ENCODE peak calls at places on chromosomes 13 and 19, in nine cellular contexts. One of them, this sample, is unnamed. For H3K27me3, the result is how much of the 10 kb centered on the place peaks cover.

GRCh38 chr19:39405930-39406655 is 554 bp upstream of the ZFP36 start:
- DNase-seq in uterus: no peak
- DNase-seq in heart right ventricle: no peak
- DNase-seq in suprapubic skin: no peak
- DNase-seq in HL-60: peak
- DNase-seq in dorsolateral prefrontal cortex: no peak
- DNase-seq in fibroblast of lung: no peak
- DNase-seq in ovary: no peak
- DNase-seq in A673: peak
- DNase-seq in this sample: no peak

GRCh38 chr13:113448545-113448884 is 4.8 kb downstream of the ADPRHL1 start:
- DNase-seq in uterus: no peak
- DNase-seq in heart right ventricle: peak
- DNase-seq in suprapubic skin: no peak
- DNase-seq in HL-60: no peak
- DNase-seq in dorsolateral prefrontal cortex: no peak
- DNase-seq in fibroblast of lung: no peak
- DNase-seq in ovary: no peak
- DNase-seq in A673: no peak
- DNase-seq in this sample: no peak

GRCh38 chr19:28297036-28297435 is 915.9 kb downstream of the UQCRFS1 start:
- DNase-seq in uterus: no peak
- DNase-seq in heart right ventricle: no peak
- DNase-seq in suprapubic skin: no peak
- DNase-seq in HL-60: no peak
- DNase-seq in dorsolateral prefrontal cortex: no peak
- DNase-seq in fibroblast of lung: peak
- DNase-seq in ovary: no peak
- DNase-seq in A673: no peak
- DNase-seq in this sample: no peak

GRCh38 chr19:19490247-19490968 is 24.9 kb downstream of the TSSK6 start:
- DNase-seq in uterus: peak
- DNase-seq in heart right ventricle: peak
- DNase-seq in suprapubic skin: no peak
- DNase-seq in HL-60: peak
- DNase-seq in dorsolateral prefrontal cortex: peak
- DNase-seq in fibroblast of lung: peak
- DNase-seq in ovary: peak
- DNase-seq in A673: peak
- DNase-seq in this sample: no peak

GRCh38 chr19:4506449-4507149 is 11.7 kb downstream of the PLIN4 start:
- DNase-seq in uterus: no peak
- DNase-seq in heart right ventricle: no peak
- DNase-seq in suprapubic skin: no peak
- DNase-seq in HL-60: peak
- DNase-seq in dorsolateral prefrontal cortex: no peak
- DNase-seq in fibroblast of lung: peak
- DNase-seq in ovary: no peak
- DNase-seq in A673: no peak
- DNase-seq in this sample: no peak

GRCh38 chr19:34319785-34320184 is 45.2 kb upstream of the GPI start:
- DNase-seq in uterus: peak
- DNase-seq in heart right ventricle: no peak
- DNase-seq in suprapubic skin: no peak
- DNase-seq in HL-60: no peak
- DNase-seq in dorsolateral prefrontal cortex: no peak
- DNase-seq in fibroblast of lung: peak
- DNase-seq in ovary: no peak
- DNase-seq in A673: no peak
- DNase-seq in this sample: no peak

GRCh38 chr19:10421240-10421948 is 1.1 kb downstream of the PDE4A start:
- DNase-seq in uterus: no peak
- DNase-seq in heart right ventricle: no peak
- DNase-seq in suprapubic skin: no peak
- DNase-seq in HL-60: no peak
- DNase-seq in dorsolateral prefrontal cortex: no peak
- DNase-seq in fibroblast of lung: no peak
- DNase-seq in ovary: no peak
- DNase-seq in A673: peak
- DNase-seq in this sample: no peak

GRCh38 chr19:34904846-34905527 is 21.7 kb upstream of the ZNF30 start:
- DNase-seq in uterus: no peak
- DNase-seq in heart right ventricle: no peak
- DNase-seq in suprapubic skin: no peak
- DNase-seq in HL-60: no peak
- DNase-seq in dorsolateral prefrontal cortex: no peak
- DNase-seq in fibroblast of lung: no peak
- DNase-seq in ovary: no peak
- DNase-seq in A673: no peak
- DNase-seq in this sample: no peak

GRCh38 chr13:64675256-64675892 is 2554.8 kb downstream of the PCDH9 start:
- DNase-seq in uterus: no peak
- DNase-seq in heart right ventricle: no peak
- DNase-seq in suprapubic skin: no peak
- DNase-seq in HL-60: no peak
- DNase-seq in dorsolateral prefrontal cortex: no peak
- DNase-seq in fibroblast of lung: peak
- DNase-seq in ovary: no peak
- DNase-seq in A673: no peak
- DNase-seq in this sample: no peak

GRCh38 chr19:1751367-1752008 is 1.8 kb upstream of the ONECUT3 start:
- DNase-seq in uterus: no peak
- DNase-seq in heart right ventricle: no peak
- DNase-seq in suprapubic skin: no peak
- DNase-seq in HL-60: no peak
- DNase-seq in dorsolateral prefrontal cortex: no peak
- DNase-seq in fibroblast of lung: no peak
- DNase-seq in ovary: no peak
- DNase-seq in A673: no peak
- DNase-seq in this sample: no peak

GRCh38 chr19:43814663-43815352 is 12.3 kb upstream of the ZNF283 start:
- DNase-seq in uterus: no peak
- DNase-seq in heart right ventricle: no peak
- DNase-seq in suprapubic skin: no peak
- DNase-seq in HL-60: no peak
- DNase-seq in dorsolateral prefrontal cortex: no peak
- DNase-seq in fibroblast of lung: no peak
- DNase-seq in ovary: no peak
- DNase-seq in A673: no peak
- DNase-seq in this sample: no peak

GRCh38 chr19:44718441-44719261 is 19.7 kb downstream of the CEACAM16 start:
- DNase-seq in uterus: peak
- DNase-seq in heart right ventricle: peak
- DNase-seq in suprapubic skin: no peak
- DNase-seq in HL-60: peak
- DNase-seq in dorsolateral prefrontal cortex: no peak
- DNase-seq in fibroblast of lung: peak
- DNase-seq in ovary: peak
- DNase-seq in A673: no peak
- DNase-seq in this sample: no peak

GRCh38 chr19:3358919-3359849 is 7.2 kb upstream of the NFIC start:
- DNase-seq in uterus: peak
- DNase-seq in heart right ventricle: peak
- DNase-seq in suprapubic skin: no peak
- DNase-seq in HL-60: peak
- DNase-seq in dorsolateral prefrontal cortex: no peak
- DNase-seq in fibroblast of lung: peak
- DNase-seq in ovary: peak
- DNase-seq in A673: peak
- DNase-seq in this sample: no peak

GRCh38 chr19:2627319-2627829 is 75.1 kb downstream of the GNG7 start:
- DNase-seq in uterus: peak
- DNase-seq in heart right ventricle: peak
- DNase-seq in suprapubic skin: no peak
- DNase-seq in HL-60: peak
- DNase-seq in dorsolateral prefrontal cortex: peak
- DNase-seq in fibroblast of lung: peak
- DNase-seq in ovary: no peak
- DNase-seq in A673: peak
- DNase-seq in this sample: peak

GRCh38 chr19:13681509-13681908 is 82.8 kb upstream of the MRI1 start:
- DNase-seq in uterus: no peak
- DNase-seq in heart right ventricle: no peak
- DNase-seq in suprapubic skin: no peak
- DNase-seq in HL-60: no peak
- DNase-seq in dorsolateral prefrontal cortex: no peak
- DNase-seq in fibroblast of lung: peak
- DNase-seq in ovary: no peak
- DNase-seq in A673: no peak
- DNase-seq in this sample: no peak
- H3K4me3 ChIP-seq in uterus: no peak
- H3K4me3 ChIP-seq in heart right ventricle: no peak
- H3K4me3 ChIP-seq in suprapubic skin: no peak
- H3K4me3 ChIP-seq in HL-60: no peak
- H3K4me3 ChIP-seq in dorsolateral prefrontal cortex: no peak
- H3K4me3 ChIP-seq in fibroblast of lung: no peak
- H3K4me3 ChIP-seq in ovary: no peak
- H3K4me3 ChIP-seq in A673: no peak
- H3K4me3 ChIP-seq in this sample: no peak

DNA sequence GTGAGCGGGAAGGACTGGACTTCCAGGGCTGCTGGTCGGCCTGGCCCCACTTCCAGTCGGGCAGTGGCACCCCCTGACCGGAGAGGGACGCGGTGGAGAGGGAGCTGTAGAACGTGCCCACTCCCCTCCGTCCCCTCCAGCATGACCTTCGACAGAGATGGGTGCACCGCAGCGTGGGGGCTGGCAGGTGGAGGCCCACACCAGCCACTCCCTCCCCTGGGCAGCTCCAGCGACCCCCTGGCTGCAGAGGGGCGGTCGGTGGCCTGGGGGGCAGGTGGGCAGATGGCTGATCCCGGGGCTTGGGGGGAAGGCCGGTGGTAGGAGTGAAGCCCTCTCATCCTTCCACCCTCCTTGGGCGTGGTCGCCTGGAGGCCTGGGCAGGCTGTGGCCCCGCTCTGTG is 2.4 kb downstream of the HCN2 start:
- DNase-seq in uterus: no peak
- DNase-seq in heart right ventricle: no peak
- DNase-seq in suprapubic skin: no peak
- DNase-seq in HL-60: no peak
- DNase-seq in dorsolateral prefrontal cortex: no peak
- DNase-seq in fibroblast of lung: no peak
- DNase-seq in ovary: no peak
- DNase-seq in A673: no peak
- DNase-seq in this sample: no peak
- H3K27me3 ChIP-seq in uterus: under half
- H3K27me3 ChIP-seq in heart right ventricle: half or more
- H3K27me3 ChIP-seq in suprapubic skin: half or more
- H3K27me3 ChIP-seq in HL-60: under half
- H3K27me3 ChIP-seq in dorsolateral prefrontal cortex: under half
- H3K27me3 ChIP-seq in fibroblast of lung: under half
- H3K27me3 ChIP-seq in ovary: under half
- H3K27me3 ChIP-seq in A673: under half
- H3K27me3 ChIP-seq in this sample: under half

GRCh38 chr13:99033814-99034213 is 56.0 kb upstream of the DOCK9 start:
- DNase-seq in uterus: no peak
- DNase-seq in heart right ventricle: no peak
- DNase-seq in suprapubic skin: no peak
- DNase-seq in HL-60: no peak
- DNase-seq in dorsolateral prefrontal cortex: no peak
- DNase-seq in fibroblast of lung: no peak
- DNase-seq in ovary: no peak
- DNase-seq in A673: peak
- DNase-seq in this sample: no peak
- TF ChIP-seq CTCF in uterus: peak
- TF ChIP-seq CTCF in heart right ventricle: peak
- TF ChIP-seq CTCF in suprapubic skin: peak
- TF ChIP-seq CTCF in HL-60: peak
- TF ChIP-seq CTCF in dorsolateral prefrontal cortex: peak
- TF ChIP-seq CTCF in fibroblast of lung: peak
- TF ChIP-seq CTCF in ovary: peak
- TF ChIP-seq CTCF in A673: peak
- TF ChIP-seq CTCF in this sample: peak

GRCh38 chr13:20669162-20669561 is 34.3 kb upstream of the IL17D start:
- DNase-seq in uterus: no peak
- DNase-seq in heart right ventricle: no peak
- DNase-seq in suprapubic skin: no peak
- DNase-seq in HL-60: no peak
- DNase-seq in dorsolateral prefrontal cortex: no peak
- DNase-seq in fibroblast of lung: no peak
- DNase-seq in ovary: no peak
- DNase-seq in A673: no peak
- DNase-seq in this sample: no peak

GRCh38 chr13:20672772-20673171 is 30.7 kb upstream of the IL17D start:
- DNase-seq in uterus: no peak
- DNase-seq in heart right ventricle: no peak
- DNase-seq in suprapubic skin: no peak
- DNase-seq in HL-60: no peak
- DNase-seq in dorsolateral prefrontal cortex: no peak
- DNase-seq in fibroblast of lung: peak
- DNase-seq in ovary: no peak
- DNase-seq in A673: no peak
- DNase-seq in this sample: no peak

GRCh38 chr13:20673711-20674110 is 29.8 kb upstream of the IL17D start:
- DNase-seq in uterus: no peak
- DNase-seq in heart right ventricle: no peak
- DNase-seq in suprapubic skin: no peak
- DNase-seq in HL-60: no peak
- DNase-seq in dorsolateral prefrontal cortex: no peak
- DNase-seq in fibroblast of lung: no peak
- DNase-seq in ovary: no peak
- DNase-seq in A673: no peak
- DNase-seq in this sample: no peak

GRCh38 chr13:20667857-20668256 is 35.6 kb upstream of the IL17D start:
- DNase-seq in uterus: no peak
- DNase-seq in heart right ventricle: no peak
- DNase-seq in suprapubic skin: no peak
- DNase-seq in HL-60: no peak
- DNase-seq in dorsolateral prefrontal cortex: no peak
- DNase-seq in fibroblast of lung: peak
- DNase-seq in ovary: no peak
- DNase-seq in A673: no peak
- DNase-seq in this sample: no peak

GRCh38 chr13:20671789-20672188 is 31.7 kb upstream of the IL17D start:
- DNase-seq in uterus: no peak
- DNase-seq in heart right ventricle: no peak
- DNase-seq in suprapubic skin: no peak
- DNase-seq in HL-60: no peak
- DNase-seq in dorsolateral prefrontal cortex: no peak
- DNase-seq in fibroblast of lung: no peak
- DNase-seq in ovary: no peak
- DNase-seq in A673: no peak
- DNase-seq in this sample: no peak
- H3K4me3 ChIP-seq in uterus: no peak
- H3K4me3 ChIP-seq in heart right ventricle: no peak
- H3K4me3 ChIP-seq in suprapubic skin: no peak
- H3K4me3 ChIP-seq in HL-60: no peak
- H3K4me3 ChIP-seq in dorsolateral prefrontal cortex: no peak
- H3K4me3 ChIP-seq in fibroblast of lung: no peak
- H3K4me3 ChIP-seq in ovary: no peak
- H3K4me3 ChIP-seq in A673: no peak
- H3K4me3 ChIP-seq in this sample: no peak

DNA sequence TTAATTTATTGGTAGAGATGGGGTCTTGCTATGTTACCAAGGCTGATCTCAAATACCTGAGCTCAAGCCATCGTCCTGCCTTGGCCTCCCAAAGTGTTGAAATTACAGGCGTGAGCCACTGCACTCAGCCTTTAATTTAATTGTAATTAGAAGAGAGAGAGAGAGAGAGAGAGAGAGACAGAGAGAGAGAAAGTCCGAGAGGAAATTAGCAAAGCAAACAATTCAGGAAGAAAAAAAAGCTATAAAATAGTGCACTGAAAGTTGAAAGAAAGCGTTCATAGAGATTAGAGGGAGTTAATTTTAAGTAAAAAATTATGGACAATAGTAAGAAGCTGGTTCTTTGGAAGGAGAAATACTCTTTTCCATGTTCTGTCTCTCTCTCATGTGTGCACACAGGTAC is 7.0 kb downstream of the GPR32 start:
- DNase-seq in uterus: no peak
- DNase-seq in heart right ventricle: no peak
- DNase-seq in suprapubic skin: no peak
- DNase-seq in HL-60: no peak
- DNase-seq in dorsolateral prefrontal cortex: no peak
- DNase-seq in fibroblast of lung: no peak
- DNase-seq in ovary: no peak
- DNase-seq in A673: no peak
- DNase-seq in this sample: no peak
- H3K27me3 ChIP-seq in uterus: under half
- H3K27me3 ChIP-seq in heart right ventricle: half or more
- H3K27me3 ChIP-seq in suprapubic skin: half or more
- H3K27me3 ChIP-seq in HL-60: under half
- H3K27me3 ChIP-seq in dorsolateral prefrontal cortex: half or more
- H3K27me3 ChIP-seq in fibroblast of lung: under half
- H3K27me3 ChIP-seq in ovary: under half
- H3K27me3 ChIP-seq in A673: under half
- H3K27me3 ChIP-seq in this sample: under half